ENCODE peak calls at places on chromosomes 13 and 19, in nine cellular contexts. One of them, this sample, is unnamed.

GRCh38 chr19:40274585-40275544 is 10.3 kb downstream of the AKT2 start:
- DNase-seq in Calu3: no peak
- DNase-seq in IMR-90: no peak
- DNase-seq in PC-3: no peak
- DNase-seq in HFFc6: no peak
- DNase-seq in ascending aorta: no peak
- DNase-seq in WTC11: no peak
- DNase-seq in upper lobe of left lung: no peak
- DNase-seq in H9: no peak
- DNase-seq in this sample: no peak

GRCh38 chr13:112263152-112263551 is 113.0 kb upstream of the SPACA7 start:
- DNase-seq in Calu3: no peak
- DNase-seq in IMR-90: no peak
- DNase-seq in PC-3: no peak
- DNase-seq in HFFc6: no peak
- DNase-seq in ascending aorta: no peak
- DNase-seq in WTC11: no peak
- DNase-seq in upper lobe of left lung: no peak
- DNase-seq in H9: no peak
- DNase-seq in this sample: no peak

GRCh38 chr13:66691149-66691548 is 539.0 kb downstream of the PCDH9 start:
- DNase-seq in Calu3: no peak
- DNase-seq in IMR-90: no peak
- DNase-seq in PC-3: no peak
- DNase-seq in HFFc6: no peak
- DNase-seq in ascending aorta: no peak
- DNase-seq in WTC11: no peak
- DNase-seq in upper lobe of left lung: no peak
- DNase-seq in H9: no peak
- DNase-seq in this sample: no peak

GRCh38 chr19:53865523-53865917 is 2.2 kb upstream of the MYADM start:
- DNase-seq in Calu3: no peak
- DNase-seq in IMR-90: no peak
- DNase-seq in PC-3: no peak
- DNase-seq in HFFc6: no peak
- DNase-seq in ascending aorta: no peak
- DNase-seq in WTC11: no peak
- DNase-seq in upper lobe of left lung: no peak
- DNase-seq in H9: no peak
- DNase-seq in this sample: no peak

GRCh38 chr13:33109801-33110200 is 93.6 kb downstream of the KL start:
- DNase-seq in Calu3: peak; percentile 3
- DNase-seq in IMR-90: no peak
- DNase-seq in PC-3: no peak
- DNase-seq in HFFc6: no peak
- DNase-seq in ascending aorta: no peak
- DNase-seq in WTC11: peak; percentile 72
- DNase-seq in upper lobe of left lung: no peak
- DNase-seq in H9: peak; percentile 52
- DNase-seq in this sample: no peak

GRCh38 chr19:57056972-57057371 is 62.8 kb upstream of the USP29 start:
- DNase-seq in Calu3: no peak
- DNase-seq in IMR-90: peak; percentile 11
- DNase-seq in PC-3: no peak
- DNase-seq in HFFc6: no peak
- DNase-seq in ascending aorta: no peak
- DNase-seq in WTC11: no peak
- DNase-seq in upper lobe of left lung: peak; percentile 22
- DNase-seq in H9: no peak
- DNase-seq in this sample: no peak

GRCh38 chr19:355134-355533 is 10.5 kb upstream of the MIER2 start:
- DNase-seq in Calu3: no peak
- DNase-seq in IMR-90: no peak
- DNase-seq in PC-3: peak; percentile 77
- DNase-seq in HFFc6: no peak
- DNase-seq in ascending aorta: no peak
- DNase-seq in WTC11: no peak
- DNase-seq in upper lobe of left lung: no peak
- DNase-seq in H9: no peak
- DNase-seq in this sample: no peak

GRCh38 chr13:21071015-21071414 is 9.6 kb upstream of the LATS2 start:
- DNase-seq in Calu3: no peak
- DNase-seq in IMR-90: no peak
- DNase-seq in PC-3: peak; percentile 48
- DNase-seq in HFFc6: peak; percentile 44
- DNase-seq in ascending aorta: no peak
- DNase-seq in WTC11: no peak
- DNase-seq in upper lobe of left lung: no peak
- DNase-seq in H9: no peak
- DNase-seq in this sample: no peak

GRCh38 chr13:113800576-113800926 is 41.5 kb downstream of the TMEM255B start:
- DNase-seq in Calu3: no peak
- DNase-seq in IMR-90: no peak
- DNase-seq in PC-3: no peak
- DNase-seq in HFFc6: no peak
- DNase-seq in ascending aorta: no peak
- DNase-seq in WTC11: peak; percentile 8
- DNase-seq in upper lobe of left lung: no peak
- DNase-seq in H9: no peak
- DNase-seq in this sample: no peak

GRCh38 chr19:30345686-30346085 is 26.5 kb upstream of the ZNF536 start:
- DNase-seq in Calu3: no peak
- DNase-seq in IMR-90: no peak
- DNase-seq in PC-3: no peak
- DNase-seq in HFFc6: no peak
- DNase-seq in ascending aorta: no peak
- DNase-seq in WTC11: no peak
- DNase-seq in upper lobe of left lung: peak; percentile 8
- DNase-seq in H9: no peak
- DNase-seq in this sample: no peak

GRCh38 chr13:62320129-62320724 is 904.6 kb upstream of the PCDH20 start:
- DNase-seq in Calu3: peak; percentile 1
- DNase-seq in IMR-90: peak; percentile 75
- DNase-seq in PC-3: peak; percentile 49
- DNase-seq in HFFc6: peak; percentile 7
- DNase-seq in ascending aorta: no peak
- DNase-seq in WTC11: no peak
- DNase-seq in upper lobe of left lung: no peak
- DNase-seq in H9: no peak
- DNase-seq in this sample: peak; percentile 27

GRCh38 chr19:7685546-7686445 is 5.2 kb downstream of the TRAPPC5 start:
- DNase-seq in Calu3: no peak
- DNase-seq in IMR-90: no peak
- DNase-seq in PC-3: no peak
- DNase-seq in HFFc6: no peak
- DNase-seq in ascending aorta: no peak
- DNase-seq in WTC11: no peak
- DNase-seq in upper lobe of left lung: no peak
- DNase-seq in H9: no peak
- DNase-seq in this sample: no peak

GRCh38 chr19:50817941-50818858 is 5.4 kb downstream of the KLK1 start:
- DNase-seq in Calu3: peak; percentile 72
- DNase-seq in IMR-90: no peak
- DNase-seq in PC-3: peak; percentile 59
- DNase-seq in HFFc6: no peak
- DNase-seq in ascending aorta: no peak
- DNase-seq in WTC11: peak; percentile 97
- DNase-seq in upper lobe of left lung: peak; percentile 28
- DNase-seq in H9: peak; percentile 94
- DNase-seq in this sample: no peak

GRCh38 chr19:6450166-6450565 is 9.4 kb downstream of the SLC25A23 start:
- DNase-seq in Calu3: no peak
- DNase-seq in IMR-90: no peak
- DNase-seq in PC-3: no peak
- DNase-seq in HFFc6: no peak
- DNase-seq in ascending aorta: no peak
- DNase-seq in WTC11: no peak
- DNase-seq in upper lobe of left lung: no peak
- DNase-seq in H9: no peak
- DNase-seq in this sample: no peak

GRCh38 chr13:61413572-61413971 is 2.1 kb downstream of the PCDH20 start:
- DNase-seq in Calu3: no peak
- DNase-seq in IMR-90: no peak
- DNase-seq in PC-3: no peak
- DNase-seq in HFFc6: no peak
- DNase-seq in ascending aorta: no peak
- DNase-seq in WTC11: peak; percentile 28
- DNase-seq in upper lobe of left lung: no peak
- DNase-seq in H9: peak; percentile 36
- DNase-seq in this sample: no peak

GRCh38 chr13:46759861-46760260 is 37.1 kb downstream of the ESD start:
- DNase-seq in Calu3: no peak
- DNase-seq in IMR-90: no peak
- DNase-seq in PC-3: peak; percentile 33
- DNase-seq in HFFc6: no peak
- DNase-seq in ascending aorta: no peak
- DNase-seq in WTC11: no peak
- DNase-seq in upper lobe of left lung: peak; percentile 56
- DNase-seq in H9: no peak
- DNase-seq in this sample: no peak

GRCh38 chr19:6828306-6828697 is 55.8 kb downstream of the VAV1 start:
- DNase-seq in Calu3: peak; percentile 55
- DNase-seq in IMR-90: no peak
- DNase-seq in PC-3: peak; percentile 96
- DNase-seq in HFFc6: no peak
- DNase-seq in ascending aorta: no peak
- DNase-seq in WTC11: no peak
- DNase-seq in upper lobe of left lung: no peak
- DNase-seq in H9: peak; percentile 86
- DNase-seq in this sample: peak; percentile 85

GRCh38 chr13:39484506-39485313 is 118.3 kb downstream of the LHFPL6 start:
- DNase-seq in Calu3: no peak
- DNase-seq in IMR-90: peak; percentile 77
- DNase-seq in PC-3: peak; percentile 59
- DNase-seq in HFFc6: peak; percentile 75
- DNase-seq in ascending aorta: no peak
- DNase-seq in WTC11: no peak
- DNase-seq in upper lobe of left lung: no peak
- DNase-seq in H9: no peak
- DNase-seq in this sample: no peak

GRCh38 chr19:48737360-48737998 is 2.9 kb downstream of the RASIP1 start:
- DNase-seq in Calu3: no peak
- DNase-seq in IMR-90: no peak
- DNase-seq in PC-3: no peak
- DNase-seq in HFFc6: no peak
- DNase-seq in ascending aorta: no peak
- DNase-seq in WTC11: peak; percentile 85
- DNase-seq in upper lobe of left lung: no peak
- DNase-seq in H9: peak; percentile 95
- DNase-seq in this sample: no peak

GRCh38 chr19:48740705-48741030 is 258 bp upstream of the RASIP1 start:
- DNase-seq in Calu3: no peak
- DNase-seq in IMR-90: no peak
- DNase-seq in PC-3: no peak
- DNase-seq in HFFc6: no peak
- DNase-seq in ascending aorta: no peak
- DNase-seq in WTC11: no peak
- DNase-seq in upper lobe of left lung: no peak
- DNase-seq in H9: no peak
- DNase-seq in this sample: no peak

GRCh38 chr19:48739400-48739825 is 997 bp downstream of the RASIP1 start:
- DNase-seq in Calu3: no peak
- DNase-seq in IMR-90: no peak
- DNase-seq in PC-3: no peak
- DNase-seq in HFFc6: no peak
- DNase-seq in ascending aorta: no peak
- DNase-seq in WTC11: no peak
- DNase-seq in upper lobe of left lung: no peak
- DNase-seq in H9: no peak
- DNase-seq in this sample: no peak

GRCh38 chr19:48739835-48740704 is at the start of gene RASIP1:
- DNase-seq in Calu3: no peak
- DNase-seq in IMR-90: no peak
- DNase-seq in PC-3: no peak
- DNase-seq in HFFc6: no peak
- DNase-seq in ascending aorta: no peak
- DNase-seq in WTC11: no peak
- DNase-seq in upper lobe of left lung: peak; percentile 41
- DNase-seq in H9: no peak
- DNase-seq in this sample: no peak

GRCh38 chr19:48738557-48739399 is 1.6 kb downstream of the RASIP1 start:
- DNase-seq in Calu3: peak; percentile 98
- DNase-seq in IMR-90: peak; percentile 65
- DNase-seq in PC-3: peak; percentile 87
- DNase-seq in HFFc6: peak; percentile 63
- DNase-seq in ascending aorta: peak; percentile 53
- DNase-seq in WTC11: peak; percentile 99
- DNase-seq in upper lobe of left lung: peak; percentile 95
- DNase-seq in H9: peak; percentile 99
- DNase-seq in this sample: peak; percentile 96
- TF ChIP-seq CTCF in Calu3: peak; percentile 72
- TF ChIP-seq CTCF in IMR-90: peak; percentile 44
- TF ChIP-seq CTCF in PC-3: peak; percentile 27
- TF ChIP-seq CTCF in HFFc6: peak; percentile 57
- TF ChIP-seq CTCF in ascending aorta: peak; percentile 11
- TF ChIP-seq CTCF in WTC11: no peak
- TF ChIP-seq CTCF in upper lobe of left lung: peak; percentile 69
- TF ChIP-seq CTCF in H9: peak; percentile 52
- TF ChIP-seq CTCF in this sample: peak; percentile 67

DNA sequence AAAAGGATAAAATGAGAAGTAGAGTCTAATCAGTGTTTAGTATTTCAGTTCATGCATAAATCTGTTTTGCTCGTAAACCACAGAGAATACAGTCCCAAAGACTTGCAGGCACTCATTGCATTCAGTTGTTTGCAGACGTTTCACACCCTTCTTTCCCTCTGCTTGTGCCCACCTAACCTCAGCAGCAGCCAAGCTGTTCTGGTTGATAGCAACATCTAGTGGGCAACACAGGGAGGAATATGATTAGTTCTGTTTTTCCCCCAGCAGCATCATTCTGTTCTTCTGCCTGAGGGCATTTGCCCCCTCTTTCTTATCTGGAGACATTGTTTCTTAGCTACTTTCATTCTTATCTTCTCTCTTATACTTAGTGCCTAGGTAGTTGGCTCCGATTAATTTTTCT is 135.6 kb downstream of the PAN3 start:
- DNase-seq in Calu3: no peak
- DNase-seq in IMR-90: peak; percentile 3
- DNase-seq in PC-3: no peak
- DNase-seq in HFFc6: no peak
- DNase-seq in ascending aorta: no peak
- DNase-seq in WTC11: no peak
- DNase-seq in upper lobe of left lung: no peak
- DNase-seq in H9: no peak
- DNase-seq in this sample: no peak
- TF ChIP-seq CTCF in Calu3: no peak
- TF ChIP-seq CTCF in IMR-90: peak; percentile 14
- TF ChIP-seq CTCF in PC-3: peak; percentile 9
- TF ChIP-seq CTCF in HFFc6: no peak
- TF ChIP-seq CTCF in ascending aorta: no peak
- TF ChIP-seq CTCF in WTC11: no peak
- TF ChIP-seq CTCF in upper lobe of left lung: no peak
- TF ChIP-seq CTCF in H9: peak; percentile 49
- TF ChIP-seq CTCF in this sample: no peak

GRCh38 chr19:15810335-15810734 is 5.1 kb downstream of the OR10H1 start:
- DNase-seq in Calu3: no peak
- DNase-seq in IMR-90: no peak
- DNase-seq in PC-3: peak; percentile 81
- DNase-seq in HFFc6: no peak
- DNase-seq in ascending aorta: no peak
- DNase-seq in WTC11: no peak
- DNase-seq in upper lobe of left lung: no peak
- DNase-seq in H9: no peak
- DNase-seq in this sample: peak; percentile 55
- TF ChIP-seq CTCF in Calu3: no peak
- TF ChIP-seq CTCF in IMR-90: no peak
- TF ChIP-seq CTCF in PC-3: peak; percentile 77
- TF ChIP-seq CTCF in HFFc6: no peak
- TF ChIP-seq CTCF in ascending aorta: peak; percentile 36
- TF ChIP-seq CTCF in WTC11: no peak
- TF ChIP-seq CTCF in upper lobe of left lung: no peak
- TF ChIP-seq CTCF in H9: no peak
- TF ChIP-seq CTCF in this sample: peak; percentile 43

GRCh38 chr13:105105471-105105870 is 1430.0 kb downstream of the EFNB2 start:
- DNase-seq in Calu3: no peak
- DNase-seq in IMR-90: no peak
- DNase-seq in PC-3: no peak
- DNase-seq in HFFc6: no peak
- DNase-seq in ascending aorta: no peak
- DNase-seq in WTC11: no peak
- DNase-seq in upper lobe of left lung: no peak
- DNase-seq in H9: no peak
- DNase-seq in this sample: no peak
- TF ChIP-seq CTCF in Calu3: no peak
- TF ChIP-seq CTCF in IMR-90: no peak
- TF ChIP-seq CTCF in PC-3: no peak
- TF ChIP-seq CTCF in HFFc6: no peak
- TF ChIP-seq CTCF in ascending aorta: no peak
- TF ChIP-seq CTCF in WTC11: no peak
- TF ChIP-seq CTCF in upper lobe of left lung: no peak
- TF ChIP-seq CTCF in H9: no peak
- TF ChIP-seq CTCF in this sample: no peak